ENCODE peak calls at places on chromosomes 12 and 14, in four cellular contexts. One of them, this sample, is unnamed.

GRCh38 chr14:51576899-51577298 is 74.8 kb upstream of the FRMD6 start:
- DNase-seq in mesothelial cell of epicardium: no peak
- DNase-seq in upper lobe of right lung: no peak
- DNase-seq in epithelial cell of esophagus: peak; percentile 85
- DNase-seq in this sample: no peak

GRCh38 chr14:95597784-95598204 is 62.9 kb downstream of the GLRX5 start:
- DNase-seq in epithelial cell of esophagus: peak; percentile 18
- DNase-seq in upper lobe of right lung: no peak
- DNase-seq in mesothelial cell of epicardium: peak; percentile 41
- DNase-seq in this sample: no peak

GRCh38 chr12:41795066-41795465 is 349.6 kb downstream of the GXYLT1 start:
- DNase-seq in mesothelial cell of epicardium: no peak
- DNase-seq in epithelial cell of esophagus: no peak
- DNase-seq in upper lobe of right lung: no peak
- DNase-seq in this sample: no peak

GRCh38 chr14:72253503-72253902 is 321.3 kb downstream of the RGS6 start:
- DNase-seq in epithelial cell of esophagus: no peak
- DNase-seq in mesothelial cell of epicardium: no peak
- DNase-seq in upper lobe of right lung: no peak
- DNase-seq in this sample: no peak

GRCh38 chr12:106249411-106250135 is 1.8 kb upstream of the CKAP4 start:
- DNase-seq in mesothelial cell of epicardium: no peak
- DNase-seq in upper lobe of right lung: no peak
- DNase-seq in epithelial cell of esophagus: no peak
- DNase-seq in this sample: no peak

GRCh38 chr12:103811791-103812190 is 29.2 kb downstream of the NT5DC3 start:
- DNase-seq in mesothelial cell of epicardium: no peak
- DNase-seq in epithelial cell of esophagus: no peak
- DNase-seq in upper lobe of right lung: no peak
- DNase-seq in this sample: no peak

GRCh38 chr12:122830517-122831214 is 4.6 kb upstream of the HIP1R start:
- DNase-seq in mesothelial cell of epicardium: no peak
- DNase-seq in epithelial cell of esophagus: peak; percentile 99
- DNase-seq in upper lobe of right lung: no peak
- DNase-seq in this sample: no peak

GRCh38 chr12:92158711-92159534 is 13.3 kb upstream of the BTG1 start:
- DNase-seq in mesothelial cell of epicardium: no peak
- DNase-seq in upper lobe of right lung: no peak
- DNase-seq in epithelial cell of esophagus: no peak
- DNase-seq in this sample: no peak

GRCh38 chr12:49698619-49699545 is 8.3 kb downstream of the FMNL3 start:
- DNase-seq in mesothelial cell of epicardium: no peak
- DNase-seq in epithelial cell of esophagus: peak; percentile 64
- DNase-seq in upper lobe of right lung: peak; percentile 71
- DNase-seq in this sample: peak; percentile 57

GRCh38 chr12:65300679-65301349 is 22.3 kb downstream of the MSRB3 start:
- DNase-seq in epithelial cell of esophagus: peak; percentile 51
- DNase-seq in upper lobe of right lung: no peak
- DNase-seq in mesothelial cell of epicardium: no peak
- DNase-seq in this sample: no peak
- TF ChIP-seq CTCF in epithelial cell of esophagus: peak; percentile 56
- TF ChIP-seq CTCF in upper lobe of right lung: peak; percentile 26
- TF ChIP-seq CTCF in mesothelial cell of epicardium: peak; percentile 48
- TF ChIP-seq CTCF in this sample: no peak

DNA sequence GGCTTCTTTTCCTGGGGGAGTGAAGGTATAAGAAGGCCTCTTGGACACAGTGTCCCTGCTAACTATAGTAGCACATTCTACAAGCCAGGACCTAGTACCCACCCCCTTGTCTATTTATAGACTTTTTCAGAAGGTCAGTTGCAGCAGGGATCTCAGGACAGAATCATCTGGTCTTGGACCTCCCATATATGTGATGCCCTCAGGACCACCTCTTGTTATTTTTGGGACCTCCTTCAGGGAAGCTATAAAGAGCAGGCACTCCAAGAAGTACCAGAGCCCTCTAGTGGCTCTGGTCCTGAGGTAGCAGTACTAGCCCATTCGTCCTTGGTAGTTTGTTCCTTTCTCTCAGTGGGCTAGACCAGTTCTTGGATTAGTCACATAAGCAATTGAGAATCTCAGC is 4.3 kb downstream of the COQ10A start:
- DNase-seq in epithelial cell of esophagus: peak; percentile 54
- DNase-seq in mesothelial cell of epicardium: no peak
- DNase-seq in upper lobe of right lung: no peak
- DNase-seq in this sample: no peak
- TF ChIP-seq CTCF in epithelial cell of esophagus: peak; percentile 58
- TF ChIP-seq CTCF in mesothelial cell of epicardium: no peak
- TF ChIP-seq CTCF in upper lobe of right lung: no peak
- TF ChIP-seq CTCF in this sample: no peak

GRCh38 chr12:127489055-127489454 is 777.9 kb upstream of the TMEM132C start:
- DNase-seq in upper lobe of right lung: no peak
- DNase-seq in mesothelial cell of epicardium: no peak
- DNase-seq in epithelial cell of esophagus: no peak
- DNase-seq in this sample: no peak

GRCh38 chr12:127487031-127487430 is 779.9 kb upstream of the TMEM132C start:
- DNase-seq in epithelial cell of esophagus: no peak
- DNase-seq in mesothelial cell of epicardium: no peak
- DNase-seq in upper lobe of right lung: no peak
- DNase-seq in this sample: no peak

GRCh38 chr12:127482950-127483349 is 784.0 kb upstream of the TMEM132C start:
- DNase-seq in mesothelial cell of epicardium: no peak
- DNase-seq in upper lobe of right lung: no peak
- DNase-seq in epithelial cell of esophagus: no peak
- DNase-seq in this sample: no peak

GRCh38 chr12:127480775-127481314 is 786.1 kb upstream of the TMEM132C start:
- DNase-seq in upper lobe of right lung: no peak
- DNase-seq in epithelial cell of esophagus: no peak
- DNase-seq in mesothelial cell of epicardium: no peak
- DNase-seq in this sample: no peak

GRCh38 chr12:127485528-127485927 is 781.4 kb upstream of the TMEM132C start:
- DNase-seq in upper lobe of right lung: no peak
- DNase-seq in mesothelial cell of epicardium: no peak
- DNase-seq in epithelial cell of esophagus: peak; percentile 54
- DNase-seq in this sample: no peak
- TF ChIP-seq CTCF in upper lobe of right lung: no peak
- TF ChIP-seq CTCF in mesothelial cell of epicardium: no peak
- TF ChIP-seq CTCF in epithelial cell of esophagus: no peak
- TF ChIP-seq CTCF in this sample: no peak

GRCh38 chr12:24025153-24025798 is 75.8 kb upstream of the SOX5 start:
- DNase-seq in mesothelial cell of epicardium: no peak
- DNase-seq in upper lobe of right lung: no peak
- DNase-seq in epithelial cell of esophagus: peak; percentile 14
- DNase-seq in this sample: no peak
- TF ChIP-seq CTCF in mesothelial cell of epicardium: no peak
- TF ChIP-seq CTCF in upper lobe of right lung: peak; percentile 31
- TF ChIP-seq CTCF in epithelial cell of esophagus: peak; percentile 55
- TF ChIP-seq CTCF in this sample: no peak

GRCh38 chr14:78700236-78700635 is 530.1 kb downstream of the NRXN3 start:
- DNase-seq in upper lobe of right lung: no peak
- DNase-seq in mesothelial cell of epicardium: no peak
- DNase-seq in epithelial cell of esophagus: no peak
- DNase-seq in this sample: no peak
- TF ChIP-seq CTCF in upper lobe of right lung: no peak
- TF ChIP-seq CTCF in mesothelial cell of epicardium: no peak
- TF ChIP-seq CTCF in epithelial cell of esophagus: no peak
- TF ChIP-seq CTCF in this sample: no peak